ENCODE peak calls at places on chromosomes 16 and 17, in ten cellular contexts. A, E, O, Q, S, C, D, Z, X and R are unnamed samples.

GRCh38 chr17:9880582-9880999 is 24.5 kb downstream of the RCVRN start:
- DNase-seq in D (no peak), A (no peak), X (no peak), C (no peak), E (no peak), Q (no peak), S (no peak), Z (peak), O (no peak), R (no peak)

GRCh38 chr16:57803413-57803990 is 1.2 kb upstream of the KIFC3 start:
- DNase-seq in A (no peak), D (no peak), Z (no peak), X (no peak), Q (no peak), E (no peak), O (peak), C (peak), S (no peak), R (no peak)

GRCh38 chr17:74417178-74418045 is 14.5 kb upstream of the GPRC5C start:
- DNase-seq in Z (peak), C (no peak), D (no peak), S (no peak), O (no peak), X (no peak), Q (no peak), E (no peak), A (no peak), R (no peak)

GRCh38 chr16:86991679-86992078 is 325.5 kb downstream of the C16orf95 start:
- DNase-seq in E (no peak), D (no peak), X (no peak), A (peak), S (no peak), C (no peak), Q (no peak), Z (no peak), O (no peak), R (no peak)

GRCh38 chr17:79045830-79046500 is 22.0 kb downstream of the C1QTNF1 start:
- DNase-seq in D (peak), X (peak), E (peak), A (no peak), S (no peak), Q (no peak), O (peak), Z (peak), C (peak), R (no peak)

GRCh38 chr16:13426279-13426678 is 493.7 kb upstream of the ERCC4 start:
- DNase-seq in O (no peak), Z (no peak), E (no peak), X (no peak), C (no peak), Q (no peak), D (no peak), A (no peak), S (no peak), R (no peak)

GRCh38 chr16:69563605-69564580 is 1.9 kb upstream of the NFAT5 start:
- DNase-seq in Q (peak), S (no peak), Z (peak), D (peak), E (no peak), O (no peak), C (no peak), A (no peak), X (no peak), R (no peak)

GRCh38 chr17:50806141-50806643 is 29.2 kb upstream of the WFIKKN2 start:
- DNase-seq in O (no peak), Z (no peak), C (no peak), A (no peak), S (no peak), Q (no peak), D (no peak), X (no peak), E (no peak), R (no peak)

GRCh38 chr16:77191259-77191969 is 424 bp downstream of the MON1B start:
- DNase-seq in C (no peak), E (no peak), S (no peak), O (peak), Q (no peak), A (no peak), X (no peak), D (no peak), Z (peak), R (no peak)

GRCh38 chr17:63531022-63531965 is 8.1 kb downstream of the KCNH6 start:
- DNase-seq in D (no peak), X (no peak), Q (no peak), S (no peak), Z (no peak), O (no peak), E (no peak), C (no peak), A (no peak), R (no peak)

GRCh38 chr17:17635126-17635525 is 43.6 kb upstream of the PEMT start:
- DNase-seq in E (no peak), D (no peak), S (no peak), A (no peak), Z (no peak), Q (no peak), X (no peak), O (no peak), C (no peak), R (no peak)

GRCh38 chr17:74241434-74241833 is 28.1 kb downstream of the TTYH2 start:
- DNase-seq in E (no peak), O (peak), D (no peak), Q (no peak), X (peak), A (no peak), Z (no peak), S (no peak), C (no peak), R (no peak)

GRCh38 chr16:88068476-88069396 is 117.5 kb downstream of the BANP start:
- DNase-seq in S (no peak), C (peak), Z (no peak), E (no peak), Q (no peak), O (no peak), D (no peak), A (no peak), X (no peak), R (no peak)

GRCh38 chr16:89131783-89132182 is 38.1 kb downstream of the ACSF3 start:
- DNase-seq in A (no peak), Q (no peak), Z (no peak), O (no peak), X (no peak), D (no peak), S (no peak), C (peak), E (no peak), R (no peak)

GRCh38 chr16:82322177-82322576 is 152.2 kb upstream of the MPHOSPH6 start:
- DNase-seq in X (no peak), D (no peak), O (no peak), Z (no peak), A (no peak), C (no peak), S (no peak), Q (no peak), E (no peak), R (no peak)

GRCh38 chr16:54931041-54931756 is 534 bp downstream of the IRX5 start:
- DNase-seq in S (no peak), A (no peak), D (no peak), E (no peak), X (peak), Z (no peak), Q (no peak), C (peak), O (no peak), R (no peak)

GRCh38 chr17:396788-397187 is 44.2 kb upstream of the RPH3AL start:
- DNase-seq in C (no peak), Z (no peak), O (no peak), D (no peak), Q (no peak), X (no peak), S (no peak), E (no peak), A (no peak), R (no peak)

GRCh38 chr17:31579265-31579664 is 187.8 kb downstream of the RAB11FIP4 start:
- DNase-seq in Z (peak), S (no peak), O (no peak), Q (no peak), C (no peak), A (no peak), D (no peak), E (no peak), X (no peak), R (no peak)

GRCh38 chr16:67445441-67445912 is 14.6 kb downstream of the HSD11B2 start:
- DNase-seq in D (no peak), O (peak), C (no peak), A (no peak), E (no peak), Z (no peak), Q (no peak), X (no peak), S (no peak), R (no peak)
- TF ChIP-seq CTCF in D (no peak), O (no peak), C (peak), A (peak), E (no peak), Z (no peak), Q (no peak), X (no peak), S (no peak), R (no peak)

GRCh38 chr17:76707985-76708807 is 2.6 kb downstream of the MXRA7 start:
- DNase-seq in Z (no peak), C (no peak), E (no peak), A (no peak), S (no peak), O (no peak), Q (no peak), X (no peak), D (no peak), R (no peak)
- TF ChIP-seq CTCF in Z (no peak), C (peak), E (peak), A (no peak), S (no peak), O (peak), Q (no peak), X (no peak), D (no peak), R (peak)

GRCh38 chr17:48773245-48773644 is 43.8 kb downstream of the TTLL6 start:
- DNase-seq in E (no peak), A (no peak), Z (no peak), S (no peak), O (no peak), D (no peak), X (no peak), Q (no peak), C (no peak), R (no peak)
- TF ChIP-seq CTCF in E (no peak), A (no peak), Z (no peak), S (no peak), O (no peak), D (no peak), X (no peak), Q (no peak), C (no peak), R (no peak)

GRCh38 chr17:58308173-58308984 is 20.2 kb downstream of the TSPOAP1 start:
- DNase-seq in A (no peak), Q (no peak), D (peak), X (no peak), O (no peak), E (no peak), C (no peak), S (no peak), Z (no peak), R (no peak)
- TF ChIP-seq CTCF in A (peak), Q (peak), D (no peak), X (no peak), O (peak), E (no peak), C (no peak), S (peak), Z (peak), R (peak)